ENCODE peak calls at places on chromosomes 2 and 18, in five cellular contexts. One of them, this sample, is unnamed.

GRCh38 chr2:18435425-18436037 is 124.9 kb downstream of the RDH14 start:
- DNase-seq in left lung: no peak
- DNase-seq in mesothelial cell of epicardium: no peak
- DNase-seq in RWPE1: peak; percentile 25
- DNase-seq in adipocyte: peak; percentile 86
- DNase-seq in this sample: no peak

GRCh38 chr18:69444221-69444620 is 43.5 kb downstream of the DOK6 start:
- DNase-seq in left lung: no peak
- DNase-seq in mesothelial cell of epicardium: no peak
- DNase-seq in RWPE1: no peak
- DNase-seq in adipocyte: peak; percentile 91
- DNase-seq in this sample: no peak

GRCh38 chr2:237260032-237260431 is 153.9 kb downstream of the COL6A3 start:
- DNase-seq in left lung: no peak
- DNase-seq in mesothelial cell of epicardium: no peak
- DNase-seq in RWPE1: no peak
- DNase-seq in adipocyte: no peak
- DNase-seq in this sample: no peak

GRCh38 chr2:57080035-57080434 is 896.2 kb downstream of the CCDC85A start:
- DNase-seq in left lung: no peak
- DNase-seq in mesothelial cell of epicardium: no peak
- DNase-seq in RWPE1: peak; percentile 14
- DNase-seq in adipocyte: peak; percentile 42
- DNase-seq in this sample: no peak

GRCh38 chr18:28108801-28109200 is 68.1 kb downstream of the CDH2 start:
- DNase-seq in left lung: no peak
- DNase-seq in mesothelial cell of epicardium: no peak
- DNase-seq in RWPE1: no peak
- DNase-seq in adipocyte: no peak
- DNase-seq in this sample: no peak

GRCh38 chr18:47457614-47458013 is 206.2 kb upstream of the SKOR2 start:
- DNase-seq in left lung: no peak
- DNase-seq in mesothelial cell of epicardium: no peak
- DNase-seq in RWPE1: no peak
- DNase-seq in adipocyte: no peak
- DNase-seq in this sample: no peak

GRCh38 chr18:68520406-68521075 is 194.4 kb downstream of the TMX3 start:
- DNase-seq in left lung: no peak
- DNase-seq in mesothelial cell of epicardium: no peak
- DNase-seq in RWPE1: no peak
- DNase-seq in adipocyte: peak; percentile 34
- DNase-seq in this sample: no peak

GRCh38 chr2:240149943-240150784 is 9.7 kb upstream of the OTOS start:
- DNase-seq in left lung: peak; percentile 71
- DNase-seq in mesothelial cell of epicardium: peak; percentile 63
- DNase-seq in RWPE1: peak; percentile 65
- DNase-seq in adipocyte: peak; percentile 64
- DNase-seq in this sample: no peak

GRCh38 chr2:160278889-160279196 is 78.8 kb upstream of the ITGB6 start:
- DNase-seq in left lung: no peak
- DNase-seq in mesothelial cell of epicardium: no peak
- DNase-seq in RWPE1: no peak
- DNase-seq in adipocyte: peak; percentile 67
- DNase-seq in this sample: no peak

GRCh38 chr2:27703638-27704341 is 40.1 kb downstream of the SLC4A1AP start:
- DNase-seq in left lung: no peak
- DNase-seq in mesothelial cell of epicardium: peak; percentile 94
- DNase-seq in RWPE1: peak; percentile 84
- DNase-seq in adipocyte: peak; percentile 98
- DNase-seq in this sample: peak; percentile 90

GRCh38 chr18:79396431-79397287 is 929 bp downstream of the NFATC1 start:
- DNase-seq in left lung: peak; percentile 87
- DNase-seq in mesothelial cell of epicardium: peak; percentile 63
- DNase-seq in RWPE1: peak; percentile 43
- DNase-seq in adipocyte: peak; percentile 78
- DNase-seq in this sample: no peak

GRCh38 chr2:55804535-55804934 is 110.9 kb upstream of the PNPT1 start:
- DNase-seq in left lung: no peak
- DNase-seq in mesothelial cell of epicardium: no peak
- DNase-seq in RWPE1: no peak
- DNase-seq in adipocyte: no peak
- DNase-seq in this sample: no peak

GRCh38 chr2:69177063-69177771 is 164.2 kb downstream of the ANTXR1 start:
- DNase-seq in left lung: peak; percentile 78
- DNase-seq in mesothelial cell of epicardium: peak; percentile 53
- DNase-seq in RWPE1: no peak
- DNase-seq in adipocyte: peak; percentile 93
- DNase-seq in this sample: no peak